ENCODE peak calls at places on chromosome 15, in seven cellular contexts. One of them, this sample, is unnamed.

GRCh38 chr15:41115088-41115651 is 910 bp downstream of the INO80 start:
- DNase-seq in NCI-H2081: no peak
- DNase-seq in activated naive CD4-positive, alpha-beta T cell treated with anti-CD3 and anti-CD28 coated beads for 36 hours: no peak
- DNase-seq in AG20443: peak
- DNase-seq in activated gamma-delta T cell treated with Interleukin-2 at 50 U/mL for 16 hours: no peak
- DNase-seq in CD8-positive, alpha-beta T cell: no peak
- DNase-seq in T-helper 17 cell: no peak
- DNase-seq in this sample: peak

GRCh38 chr15:58221591-58222241 is 83.5 kb downstream of the AQP9 start:
- DNase-seq in T-helper 17 cell: no peak
- DNase-seq in activated naive CD4-positive, alpha-beta T cell treated with anti-CD3 and anti-CD28 coated beads for 36 hours: peak
- DNase-seq in AG20443: peak
- DNase-seq in NCI-H2081: no peak
- DNase-seq in CD8-positive, alpha-beta T cell: no peak
- DNase-seq in activated gamma-delta T cell treated with Interleukin-2 at 50 U/mL for 16 hours: no peak
- DNase-seq in this sample: peak

GRCh38 chr15:87711011-87711410 is 545.5 kb downstream of the NTRK3 start:
- DNase-seq in NCI-H2081: no peak
- DNase-seq in activated gamma-delta T cell treated with Interleukin-2 at 50 U/mL for 16 hours: no peak
- DNase-seq in CD8-positive, alpha-beta T cell: no peak
- DNase-seq in T-helper 17 cell: no peak
- DNase-seq in AG20443: no peak
- DNase-seq in activated naive CD4-positive, alpha-beta T cell treated with anti-CD3 and anti-CD28 coated beads for 36 hours: no peak
- DNase-seq in this sample: no peak

GRCh38 chr15:55770808-55771207 is 27.9 kb upstream of the PRTG start:
- DNase-seq in NCI-H2081: no peak
- DNase-seq in T-helper 17 cell: no peak
- DNase-seq in activated gamma-delta T cell treated with Interleukin-2 at 50 U/mL for 16 hours: no peak
- DNase-seq in activated naive CD4-positive, alpha-beta T cell treated with anti-CD3 and anti-CD28 coated beads for 36 hours: no peak
- DNase-seq in CD8-positive, alpha-beta T cell: no peak
- DNase-seq in AG20443: no peak
- DNase-seq in this sample: peak

GRCh38 chr15:52558196-52558595 is 10.6 kb downstream of the ARPP19 start:
- DNase-seq in CD8-positive, alpha-beta T cell: no peak
- DNase-seq in AG20443: no peak
- DNase-seq in T-helper 17 cell: no peak
- DNase-seq in NCI-H2081: no peak
- DNase-seq in activated gamma-delta T cell treated with Interleukin-2 at 50 U/mL for 16 hours: peak
- DNase-seq in activated naive CD4-positive, alpha-beta T cell treated with anti-CD3 and anti-CD28 coated beads for 36 hours: peak
- DNase-seq in this sample: peak

GRCh38 chr15:98801234-98801561 is 152.9 kb downstream of the IGF1R start:
- DNase-seq in NCI-H2081: peak
- DNase-seq in activated naive CD4-positive, alpha-beta T cell treated with anti-CD3 and anti-CD28 coated beads for 36 hours: peak
- DNase-seq in T-helper 17 cell: no peak
- DNase-seq in AG20443: no peak
- DNase-seq in CD8-positive, alpha-beta T cell: peak
- DNase-seq in activated gamma-delta T cell treated with Interleukin-2 at 50 U/mL for 16 hours: peak
- DNase-seq in this sample: no peak

GRCh38 chr15:77808581-77809198 is 176.0 kb upstream of the LINGO1 start:
- DNase-seq in activated gamma-delta T cell treated with Interleukin-2 at 50 U/mL for 16 hours: no peak
- DNase-seq in CD8-positive, alpha-beta T cell: no peak
- DNase-seq in T-helper 17 cell: no peak
- DNase-seq in AG20443: no peak
- DNase-seq in activated naive CD4-positive, alpha-beta T cell treated with anti-CD3 and anti-CD28 coated beads for 36 hours: no peak
- DNase-seq in NCI-H2081: no peak
- DNase-seq in this sample: no peak

GRCh38 chr15:89806565-89807550 is 7.8 kb downstream of the ANPEP start:
- DNase-seq in activated naive CD4-positive, alpha-beta T cell treated with anti-CD3 and anti-CD28 coated beads for 36 hours: no peak
- DNase-seq in CD8-positive, alpha-beta T cell: no peak
- DNase-seq in T-helper 17 cell: no peak
- DNase-seq in activated gamma-delta T cell treated with Interleukin-2 at 50 U/mL for 16 hours: no peak
- DNase-seq in NCI-H2081: no peak
- DNase-seq in AG20443: no peak
- DNase-seq in this sample: no peak

GRCh38 chr15:67147410-67147949 is 82.1 kb downstream of the SMAD3 start:
- DNase-seq in CD8-positive, alpha-beta T cell: no peak
- DNase-seq in NCI-H2081: no peak
- DNase-seq in activated naive CD4-positive, alpha-beta T cell treated with anti-CD3 and anti-CD28 coated beads for 36 hours: no peak
- DNase-seq in activated gamma-delta T cell treated with Interleukin-2 at 50 U/mL for 16 hours: no peak
- DNase-seq in T-helper 17 cell: no peak
- DNase-seq in AG20443: no peak
- DNase-seq in this sample: no peak

GRCh38 chr15:75648156-75649000 is 666 bp downstream of the SNX33 start:
- DNase-seq in activated gamma-delta T cell treated with Interleukin-2 at 50 U/mL for 16 hours: no peak
- DNase-seq in T-helper 17 cell: no peak
- DNase-seq in activated naive CD4-positive, alpha-beta T cell treated with anti-CD3 and anti-CD28 coated beads for 36 hours: no peak
- DNase-seq in NCI-H2081: no peak
- DNase-seq in CD8-positive, alpha-beta T cell: no peak
- DNase-seq in AG20443: peak
- DNase-seq in this sample: peak

GRCh38 chr15:90716317-90716975 is 700 bp upstream of the BLM start:
- DNase-seq in activated gamma-delta T cell treated with Interleukin-2 at 50 U/mL for 16 hours: no peak
- DNase-seq in CD8-positive, alpha-beta T cell: no peak
- DNase-seq in AG20443: no peak
- DNase-seq in T-helper 17 cell: no peak
- DNase-seq in NCI-H2081: no peak
- DNase-seq in activated naive CD4-positive, alpha-beta T cell treated with anti-CD3 and anti-CD28 coated beads for 36 hours: no peak
- DNase-seq in this sample: no peak

GRCh38 chr15:26083457-26084350 is 220.6 kb upstream of the ATP10A start:
- DNase-seq in activated naive CD4-positive, alpha-beta T cell treated with anti-CD3 and anti-CD28 coated beads for 36 hours: no peak
- DNase-seq in CD8-positive, alpha-beta T cell: no peak
- DNase-seq in AG20443: peak
- DNase-seq in T-helper 17 cell: no peak
- DNase-seq in NCI-H2081: peak
- DNase-seq in activated gamma-delta T cell treated with Interleukin-2 at 50 U/mL for 16 hours: no peak
- DNase-seq in this sample: no peak

GRCh38 chr15:50182233-50183013 is 427 bp downstream of the SLC27A2 start:
- DNase-seq in AG20443: peak
- DNase-seq in activated naive CD4-positive, alpha-beta T cell treated with anti-CD3 and anti-CD28 coated beads for 36 hours: peak
- DNase-seq in CD8-positive, alpha-beta T cell: peak
- DNase-seq in T-helper 17 cell: no peak
- DNase-seq in NCI-H2081: peak
- DNase-seq in activated gamma-delta T cell treated with Interleukin-2 at 50 U/mL for 16 hours: peak
- DNase-seq in this sample: peak

GRCh38 chr15:47500823-47501222 is 216.5 kb upstream of the SEMA6D start:
- DNase-seq in NCI-H2081: no peak
- DNase-seq in AG20443: no peak
- DNase-seq in activated gamma-delta T cell treated with Interleukin-2 at 50 U/mL for 16 hours: no peak
- DNase-seq in activated naive CD4-positive, alpha-beta T cell treated with anti-CD3 and anti-CD28 coated beads for 36 hours: no peak
- DNase-seq in CD8-positive, alpha-beta T cell: no peak
- DNase-seq in T-helper 17 cell: no peak
- DNase-seq in this sample: no peak

GRCh38 chr15:78625621-78626280 is 5.0 kb upstream of the CHRNA3 start:
- DNase-seq in NCI-H2081: peak
- DNase-seq in CD8-positive, alpha-beta T cell: no peak
- DNase-seq in AG20443: no peak
- DNase-seq in activated gamma-delta T cell treated with Interleukin-2 at 50 U/mL for 16 hours: no peak
- DNase-seq in T-helper 17 cell: no peak
- DNase-seq in activated naive CD4-positive, alpha-beta T cell treated with anti-CD3 and anti-CD28 coated beads for 36 hours: no peak
- DNase-seq in this sample: no peak

GRCh38 chr15:85756411-85757072 is 38.2 kb downstream of the KLHL25 start:
- DNase-seq in CD8-positive, alpha-beta T cell: no peak
- DNase-seq in AG20443: peak
- DNase-seq in T-helper 17 cell: no peak
- DNase-seq in activated gamma-delta T cell treated with Interleukin-2 at 50 U/mL for 16 hours: no peak
- DNase-seq in NCI-H2081: no peak
- DNase-seq in activated naive CD4-positive, alpha-beta T cell treated with anti-CD3 and anti-CD28 coated beads for 36 hours: no peak
- DNase-seq in this sample: no peak

GRCh38 chr15:41492597-41493204 is 973 bp upstream of the ITPKA start:
- DNase-seq in CD8-positive, alpha-beta T cell: no peak
- DNase-seq in activated naive CD4-positive, alpha-beta T cell treated with anti-CD3 and anti-CD28 coated beads for 36 hours: no peak
- DNase-seq in NCI-H2081: no peak
- DNase-seq in activated gamma-delta T cell treated with Interleukin-2 at 50 U/mL for 16 hours: no peak
- DNase-seq in T-helper 17 cell: no peak
- DNase-seq in AG20443: no peak
- DNase-seq in this sample: no peak

GRCh38 chr15:70792171-70792573 is 28.8 kb upstream of the UACA start:
- DNase-seq in activated gamma-delta T cell treated with Interleukin-2 at 50 U/mL for 16 hours: no peak
- DNase-seq in NCI-H2081: no peak
- DNase-seq in CD8-positive, alpha-beta T cell: no peak
- DNase-seq in T-helper 17 cell: no peak
- DNase-seq in AG20443: peak
- DNase-seq in activated naive CD4-positive, alpha-beta T cell treated with anti-CD3 and anti-CD28 coated beads for 36 hours: no peak
- DNase-seq in this sample: peak

GRCh38 chr15:81939604-81940440 is 106.0 kb downstream of the MEX3B start:
- DNase-seq in activated naive CD4-positive, alpha-beta T cell treated with anti-CD3 and anti-CD28 coated beads for 36 hours: peak
- DNase-seq in activated gamma-delta T cell treated with Interleukin-2 at 50 U/mL for 16 hours: no peak
- DNase-seq in NCI-H2081: peak
- DNase-seq in CD8-positive, alpha-beta T cell: no peak
- DNase-seq in AG20443: peak
- DNase-seq in T-helper 17 cell: no peak
- DNase-seq in this sample: peak

GRCh38 chr15:77160562-77161481 is 89.9 kb upstream of the TSPAN3 start:
- DNase-seq in T-helper 17 cell: no peak
- DNase-seq in activated naive CD4-positive, alpha-beta T cell treated with anti-CD3 and anti-CD28 coated beads for 36 hours: no peak
- DNase-seq in NCI-H2081: peak
- DNase-seq in CD8-positive, alpha-beta T cell: no peak
- DNase-seq in activated gamma-delta T cell treated with Interleukin-2 at 50 U/mL for 16 hours: no peak
- DNase-seq in AG20443: no peak
- DNase-seq in this sample: no peak

GRCh38 chr15:31031471-31032064 is 40.1 kb upstream of the MTMR10 start:
- DNase-seq in CD8-positive, alpha-beta T cell: no peak
- DNase-seq in T-helper 17 cell: no peak
- DNase-seq in NCI-H2081: no peak
- DNase-seq in AG20443: no peak
- DNase-seq in activated gamma-delta T cell treated with Interleukin-2 at 50 U/mL for 16 hours: no peak
- DNase-seq in activated naive CD4-positive, alpha-beta T cell treated with anti-CD3 and anti-CD28 coated beads for 36 hours: no peak
- DNase-seq in this sample: peak

GRCh38 chr15:31502541-31503229 is 176.1 kb downstream of the KLF13 start:
- DNase-seq in activated naive CD4-positive, alpha-beta T cell treated with anti-CD3 and anti-CD28 coated beads for 36 hours: no peak
- DNase-seq in CD8-positive, alpha-beta T cell: no peak
- DNase-seq in NCI-H2081: no peak
- DNase-seq in activated gamma-delta T cell treated with Interleukin-2 at 50 U/mL for 16 hours: no peak
- DNase-seq in T-helper 17 cell: no peak
- DNase-seq in AG20443: no peak
- DNase-seq in this sample: no peak

GRCh38 chr15:81899024-81899423 is 146.8 kb downstream of the MEX3B start:
- DNase-seq in AG20443: no peak
- DNase-seq in CD8-positive, alpha-beta T cell: no peak
- DNase-seq in T-helper 17 cell: no peak
- DNase-seq in activated naive CD4-positive, alpha-beta T cell treated with anti-CD3 and anti-CD28 coated beads for 36 hours: no peak
- DNase-seq in activated gamma-delta T cell treated with Interleukin-2 at 50 U/mL for 16 hours: no peak
- DNase-seq in NCI-H2081: no peak
- DNase-seq in this sample: no peak

This sample was measured in foreskin fibroblast.